ENCODE peak calls at places on chromosome 22, in six cellular contexts. Q is GM23338, L is heart left ventricle, M is aorta, R is kidney, C is MM.1S. T is an unnamed sample. For H3K36me3 and H3K4me1, the result is how much of the 10 kb centered on the place peaks cover.

GRCh38 chr22:20106849-20107237 is 9.1 kb upstream of the RANBP1 start:
- DNase-seq in Q (no peak), L (no peak), M (peak), R (peak), C (no peak), T (peak)

GRCh38 chr22:25666308-25666707 is 75.7 kb upstream of the MYO18B start:
- DNase-seq in Q (peak), L (peak), M (no peak), R (peak), C (no peak), T (peak)

GRCh38 chr22:23518381-23519187 is 61.5 kb downstream of the IGLL1 start:
- DNase-seq in Q (no peak), L (no peak), M (no peak), R (peak), C (no peak), T (no peak)

GRCh38 chr22:28563636-28564035 is 116.0 kb downstream of the TTC28 start:
- DNase-seq in Q (no peak), L (no peak), M (no peak), R (no peak), C (no peak), T (no peak)

GRCh38 chr22:39526736-39527171 is 5.8 kb downstream of the RPS19BP1 start:
- DNase-seq in Q (no peak), L (no peak), M (no peak), R (peak), C (no peak), T (no peak)

GRCh38 chr22:46699091-46699490 is 39.0 kb downstream of the CERK start:
- DNase-seq in Q (no peak), L (no peak), M (no peak), R (no peak), C (no peak), T (no peak)

GRCh38 chr22:19490628-19491230 is 11.0 kb downstream of the CDC45 start:
- DNase-seq in Q (no peak), L (no peak), M (no peak), R (no peak), C (no peak), T (no peak)

GRCh38 chr22:36320553-36320952 is 67.2 kb downstream of the MYH9 start:
- DNase-seq in Q (no peak), L (no peak), M (no peak), R (no peak), C (no peak), T (no peak)

GRCh38 chr22:40258463-40259046 is 80.8 kb downstream of the TNRC6B start:
- DNase-seq in Q (no peak), L (no peak), M (no peak), R (no peak), C (no peak), T (no peak)

GRCh38 chr22:43148581-43148980 is 2.8 kb upstream of the TSPO start:
- DNase-seq in Q (no peak), L (no peak), M (no peak), R (no peak), C (peak), T (no peak)

GRCh38 chr22:29621761-29622526 is 18.5 kb downstream of the NF2 start:
- DNase-seq in Q (peak), L (no peak), M (no peak), R (no peak), C (no peak), T (no peak)

GRCh38 chr22:37546436-37547248 is 13.6 kb upstream of the CDC42EP1 start:
- DNase-seq in Q (peak), L (peak), M (peak), R (peak), C (no peak), T (peak)

GRCh38 chr22:50489363-50490243 is 2.9 kb downstream of the MIOX start:
- DNase-seq in Q (no peak), L (no peak), M (no peak), R (peak), C (no peak), T (no peak)

GRCh38 chr22:39960791-39961746 is 872 bp downstream of the TMA7B start:
- DNase-seq in Q (no peak), L (no peak), M (no peak), R (no peak), C (peak), T (no peak)

GRCh38 chr22:43320943-43321900 is 21.9 kb downstream of the SCUBE1 start:
- DNase-seq in Q (no peak), L (no peak), M (no peak), R (no peak), C (no peak), T (no peak)

GRCh38 chr22:49403102-49403501 is 424.6 kb downstream of the BRD1 start:
- DNase-seq in Q (no peak), L (no peak), M (peak), R (no peak), C (no peak), T (no peak)

GRCh38 chr22:39665229-39665628 is 94.7 kb downstream of the CACNA1I start:
- DNase-seq in Q (peak), L (no peak), M (no peak), R (no peak), C (no peak), T (no peak)

GRCh38 chr22:43600265-43600664 is 188.5 kb downstream of the MPPED1 start:
- DNase-seq in Q (peak), L (no peak), M (no peak), R (no peak), C (no peak), T (no peak)

GRCh38 chr22:48305726-48306235 is 1521.9 kb downstream of the BRD1 start:
- DNase-seq in Q (no peak), L (no peak), M (no peak), R (peak), C (no peak), T (no peak)

GRCh38 chr22:45291061-45291930 is 6.5 kb downstream of the UPK3A start:
- DNase-seq in Q (no peak), L (no peak), M (no peak), R (no peak), C (no peak), T (no peak)

GRCh38 chr22:48205790-48206189 is 1443.3 kb downstream of the TBC1D22A start:
- DNase-seq in Q (no peak), L (no peak), M (no peak), R (no peak), C (no peak), T (no peak)

GRCh38 chr22:49845241-49845640 is 8.4 kb upstream of the ZBED4 start:
- DNase-seq in Q (no peak), L (no peak), M (peak), R (no peak), C (no peak), T (no peak)

GRCh38 chr22:23531283-23531921 is 48.7 kb downstream of the IGLL1 start:
- DNase-seq in Q (no peak), L (no peak), M (peak), R (peak), C (no peak), T (no peak)

GRCh38 chr22:44168206-44168605 is 12.5 kb upstream of the PARVG start:
- DNase-seq in Q (no peak), L (no peak), M (no peak), R (peak), C (no peak), T (no peak)

GRCh38 chr22:25369133-25369532 is 149.7 kb downstream of the CRYBB2 start:
- DNase-seq in Q (no peak), L (no peak), M (no peak), R (no peak), C (no peak), T (no peak)

GRCh38 chr22:47296405-47297260 is 534.2 kb downstream of the TBC1D22A start:
- DNase-seq in Q (peak), L (no peak), M (no peak), R (no peak), C (no peak), T (no peak)

GRCh38 chr22:27463121-27463520 is 338.4 kb downstream of the MN1 start:
- DNase-seq in Q (no peak), L (no peak), M (no peak), R (no peak), C (no peak), T (no peak)

GRCh38 chr22:27462190-27462589 is 339.4 kb downstream of the MN1 start:
- DNase-seq in Q (no peak), L (no peak), M (no peak), R (no peak), C (no peak), T (no peak)

GRCh38 chr22:27459955-27460354 is 341.6 kb downstream of the MN1 start:
- DNase-seq in Q (no peak), L (no peak), M (no peak), R (no peak), C (no peak), T (no peak)

GRCh38 chr22:27461470-27461869 is 340.1 kb downstream of the MN1 start:
- DNase-seq in Q (peak), L (no peak), M (peak), R (no peak), C (no peak), T (no peak)

GRCh38 chr22:27460596-27461347 is 340.8 kb downstream of the MN1 start:
- DNase-seq in Q (peak), L (peak), M (peak), R (no peak), C (no peak), T (peak)
- H3K4me3 ChIP-seq in Q (no peak), L (no peak), M (no peak), R (no peak), C (no peak), T (no peak)

GRCh38 chr22:32859743-32860142 is 58.2 kb downstream of the TIMP3 start:
- DNase-seq in Q (no peak), L (no peak), M (no peak), R (no peak), C (no peak), T (no peak)

GRCh38 chr22:32862936-32863661 is 61.6 kb downstream of the TIMP3 start:
- DNase-seq in Q (no peak), L (no peak), M (no peak), R (no peak), C (no peak), T (no peak)

GRCh38 chr22:32862083-32862482 is 60.6 kb downstream of the TIMP3 start:
- DNase-seq in Q (no peak), L (no peak), M (no peak), R (no peak), C (no peak), T (no peak)

GRCh38 chr22:32858957-32859356 is 57.5 kb downstream of the TIMP3 start:
- DNase-seq in Q (no peak), L (no peak), M (no peak), R (no peak), C (no peak), T (no peak)

DNA sequence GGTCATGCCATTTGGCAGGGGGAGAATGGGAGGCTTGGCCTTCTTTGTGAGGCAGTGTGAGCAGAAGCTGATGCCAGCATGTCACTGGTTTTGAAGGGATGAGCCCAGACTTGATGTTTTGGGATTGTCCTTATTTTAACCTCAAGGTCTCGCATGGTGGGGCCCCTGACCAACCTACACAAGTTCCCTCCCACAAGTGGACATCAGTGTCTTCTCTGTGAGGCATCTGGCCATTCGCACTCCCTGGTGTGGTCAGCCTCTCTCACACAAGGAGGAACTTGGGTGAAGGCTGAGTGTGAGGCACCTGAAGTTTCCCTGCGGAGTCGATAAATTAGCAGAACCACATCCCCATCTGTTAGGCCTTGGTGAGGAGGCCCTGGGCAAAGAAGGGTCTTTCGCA is 59.8 kb downstream of the TIMP3 start:
- DNase-seq in Q (no peak), L (no peak), M (no peak), R (no peak), C (no peak), T (no peak)
- H3K36me3 ChIP-seq in Q (under half), L (half or more), M (under half), R (under half), C (under half), T (under half)

GRCh38 chr22:31289335-31289734 is 3.0 kb downstream of the PIK3IP1 start:
- DNase-seq in Q (no peak), L (no peak), M (no peak), R (no peak), C (no peak), T (no peak)

GRCh38 chr22:31291716-31292644 is at the start of gene PIK3IP1:
- DNase-seq in Q (peak), L (peak), M (peak), R (peak), C (peak), T (peak)

GRCh38 chr22:31288496-31289235 is 3.6 kb downstream of the PIK3IP1 start:
- DNase-seq in Q (no peak), L (no peak), M (no peak), R (no peak), C (no peak), T (no peak)

GRCh38 chr22:31290494-31291402 is 1.5 kb downstream of the PIK3IP1 start:
- DNase-seq in Q (peak), L (peak), M (peak), R (peak), C (peak), T (peak)

GRCh38 chr22:31291403-31291715 is 929 bp downstream of the PIK3IP1 start:
- DNase-seq in Q (no peak), L (no peak), M (no peak), R (no peak), C (peak), T (no peak)
- H3K4me1 ChIP-seq in Q (under half), L (half or more), M (under half), R (under half), C (under half), T (half or more)

DNA sequence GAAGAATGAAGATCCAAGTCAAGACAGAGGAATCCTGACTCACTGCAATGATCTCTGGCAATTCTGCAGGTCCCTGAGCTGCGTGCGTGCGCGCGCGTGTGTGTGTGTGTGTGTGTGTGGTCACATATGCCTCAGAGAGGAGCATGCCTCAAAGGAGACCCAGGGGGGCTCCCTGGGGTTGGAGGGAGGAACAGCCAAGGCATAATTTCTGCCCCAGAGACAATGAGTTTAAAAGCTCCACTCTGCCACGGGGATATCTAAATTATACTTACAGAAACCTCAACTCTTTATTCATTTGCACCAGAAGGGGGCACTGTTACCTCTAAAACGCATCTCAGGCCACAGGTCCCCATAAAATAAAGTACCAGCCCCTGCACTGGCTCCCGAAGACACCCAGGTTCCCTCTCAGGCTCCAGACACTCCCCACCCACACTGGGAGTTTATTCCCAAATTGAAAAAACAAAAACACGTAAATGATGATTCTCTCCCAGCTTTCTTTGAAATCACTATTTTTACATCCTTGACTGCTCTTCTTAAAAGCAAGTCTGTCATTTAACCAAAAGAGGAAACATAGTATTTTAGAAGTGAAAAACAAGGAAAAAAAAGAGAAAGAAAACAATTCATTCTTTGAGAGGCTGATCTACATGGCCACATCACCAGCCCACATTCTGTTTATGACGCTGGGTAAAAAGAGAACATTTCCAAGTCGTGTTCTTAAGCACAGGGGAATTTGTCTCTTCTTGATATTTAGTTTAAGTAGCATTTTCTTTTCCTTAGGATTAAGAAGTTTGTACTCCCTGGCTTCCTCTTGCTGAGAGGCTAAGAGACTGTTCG is 400.9 kb downstream of the LARGE1 start:
- DNase-seq in Q (peak), L (peak), M (no peak), R (no peak), C (peak), T (peak)
- H3K4me3 ChIP-seq in Q (no peak), L (no peak), M (no peak), R (no peak), C (no peak), T (no peak)

GRCh38 chr22:17135153-17135760 is 14.1 kb upstream of the TMEM121B start:
- DNase-seq in Q (no peak), L (no peak), M (peak), R (no peak), C (no peak), T (no peak)

GRCh38 chr22:17131686-17132085 is 10.5 kb upstream of the TMEM121B start:
- DNase-seq in Q (peak), L (no peak), M (peak), R (no peak), C (no peak), T (no peak)

GRCh38 chr22:17133137-17133536 is 12.0 kb upstream of the TMEM121B start:
- DNase-seq in Q (no peak), L (no peak), M (peak), R (no peak), C (no peak), T (no peak)

GRCh38 chr22:17132112-17132511 is 11.0 kb upstream of the TMEM121B start:
- DNase-seq in Q (no peak), L (no peak), M (peak), R (no peak), C (no peak), T (peak)

DNA sequence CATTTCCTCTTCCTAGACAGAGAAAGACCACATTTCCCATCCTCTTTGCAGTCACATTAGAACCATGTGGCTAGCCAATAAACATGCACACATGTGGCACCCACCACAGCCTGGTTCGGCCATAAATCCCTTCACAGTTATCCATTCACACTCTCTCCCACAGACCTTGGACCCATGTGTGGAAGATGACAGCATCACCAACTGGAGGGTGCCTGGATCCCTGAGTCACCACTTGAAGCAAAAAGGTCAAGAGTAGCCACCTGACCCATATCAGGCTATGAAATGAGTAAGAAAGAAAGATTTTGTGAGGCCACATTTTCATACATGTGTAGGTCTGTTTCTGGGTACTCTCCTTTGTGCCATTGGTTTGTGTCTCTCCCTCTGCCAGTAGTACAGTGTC is 9.0 kb upstream of the TMEM121B start:
- DNase-seq in Q (no peak), L (no peak), M (peak), R (no peak), C (no peak), T (no peak)
- H3K36me3 ChIP-seq in Q (under half), L (under half), M (under half), R (under half), C (under half), T (under half)